ENCODE peak calls at places on chromosome 18, in four cellular contexts. One of them, this sample, is unnamed.
A peak's percentile ranks its signal among the peaks of the same experiment; 100 is the strongest.

GRCh38 chr18:22830511-22830910 is 102.6 kb upstream of the RBBP8 start:
- DNase-seq in stimulated activated CD8-positive, alpha-beta memory T cell treated with anti-CD3 and anti-CD28 coated beads, Interleukin-15, amount 100 ng/mL, for 1 hour: no peak
- DNase-seq in breast epithelium: no peak
- DNase-seq in WTC11: no peak
- DNase-seq in this sample: no peak

GRCh38 chr18:68489018-68489792 is 225.7 kb downstream of the TMX3 start:
- DNase-seq in breast epithelium: no peak
- DNase-seq in stimulated activated CD8-positive, alpha-beta memory T cell treated with anti-CD3 and anti-CD28 coated beads, Interleukin-15, amount 100 ng/mL, for 1 hour: no peak
- DNase-seq in WTC11: peak; percentile 24
- DNase-seq in this sample: peak; percentile 45

GRCh38 chr18:47730795-47731194 is 199.7 kb downstream of the SMAD2 start:
- DNase-seq in breast epithelium: peak; percentile 5
- DNase-seq in stimulated activated CD8-positive, alpha-beta memory T cell treated with anti-CD3 and anti-CD28 coated beads, Interleukin-15, amount 100 ng/mL, for 1 hour: no peak
- DNase-seq in WTC11: no peak
- DNase-seq in this sample: no peak

GRCh38 chr18:25974630-25975077 is 115.8 kb downstream of the SS18 start:
- DNase-seq in WTC11: no peak
- DNase-seq in breast epithelium: no peak
- DNase-seq in stimulated activated CD8-positive, alpha-beta memory T cell treated with anti-CD3 and anti-CD28 coated beads, Interleukin-15, amount 100 ng/mL, for 1 hour: no peak
- DNase-seq in this sample: no peak

GRCh38 chr18:7338846-7339245 is 108.0 kb downstream of the LRRC30 start:
- DNase-seq in stimulated activated CD8-positive, alpha-beta memory T cell treated with anti-CD3 and anti-CD28 coated beads, Interleukin-15, amount 100 ng/mL, for 1 hour: no peak
- DNase-seq in breast epithelium: no peak
- DNase-seq in WTC11: no peak
- DNase-seq in this sample: no peak

GRCh38 chr18:9743200-9744016 is 35.3 kb downstream of the RAB31 start:
- DNase-seq in stimulated activated CD8-positive, alpha-beta memory T cell treated with anti-CD3 and anti-CD28 coated beads, Interleukin-15, amount 100 ng/mL, for 1 hour: no peak
- DNase-seq in WTC11: no peak
- DNase-seq in breast epithelium: no peak
- DNase-seq in this sample: peak; percentile 42

GRCh38 chr18:41543815-41544214 is 411.2 kb upstream of the PIK3C3 start:
- DNase-seq in stimulated activated CD8-positive, alpha-beta memory T cell treated with anti-CD3 and anti-CD28 coated beads, Interleukin-15, amount 100 ng/mL, for 1 hour: no peak
- DNase-seq in WTC11: no peak
- DNase-seq in breast epithelium: no peak
- DNase-seq in this sample: no peak

GRCh38 chr18:79503406-79503805 is 107.7 kb downstream of the NFATC1 start:
- DNase-seq in WTC11: no peak
- DNase-seq in breast epithelium: peak; percentile 7
- DNase-seq in stimulated activated CD8-positive, alpha-beta memory T cell treated with anti-CD3 and anti-CD28 coated beads, Interleukin-15, amount 100 ng/mL, for 1 hour: no peak
- DNase-seq in this sample: no peak

GRCh38 chr18:48084041-48084757 is 153.7 kb upstream of the SMAD2 start:
- DNase-seq in stimulated activated CD8-positive, alpha-beta memory T cell treated with anti-CD3 and anti-CD28 coated beads, Interleukin-15, amount 100 ng/mL, for 1 hour: no peak
- DNase-seq in breast epithelium: no peak
- DNase-seq in WTC11: no peak
- DNase-seq in this sample: no peak

GRCh38 chr18:54529444-54529843 is 61.6 kb upstream of the DYNAP start:
- DNase-seq in stimulated activated CD8-positive, alpha-beta memory T cell treated with anti-CD3 and anti-CD28 coated beads, Interleukin-15, amount 100 ng/mL, for 1 hour: no peak
- DNase-seq in WTC11: no peak
- DNase-seq in breast epithelium: no peak
- DNase-seq in this sample: peak; percentile 87

GRCh38 chr18:21857871-21858270 is 117.3 kb downstream of the MIB1 start:
- DNase-seq in breast epithelium: no peak
- DNase-seq in stimulated activated CD8-positive, alpha-beta memory T cell treated with anti-CD3 and anti-CD28 coated beads, Interleukin-15, amount 100 ng/mL, for 1 hour: no peak
- DNase-seq in WTC11: no peak
- DNase-seq in this sample: no peak

GRCh38 chr18:77065221-77065981 is 67.2 kb downstream of the MBP start:
- DNase-seq in WTC11: no peak
- DNase-seq in stimulated activated CD8-positive, alpha-beta memory T cell treated with anti-CD3 and anti-CD28 coated beads, Interleukin-15, amount 100 ng/mL, for 1 hour: no peak
- DNase-seq in breast epithelium: no peak
- DNase-seq in this sample: no peak

GRCh38 chr18:32767400-32767799 is 5.4 kb downstream of the KLHL14 start:
- DNase-seq in breast epithelium: no peak
- DNase-seq in WTC11: no peak
- DNase-seq in stimulated activated CD8-positive, alpha-beta memory T cell treated with anti-CD3 and anti-CD28 coated beads, Interleukin-15, amount 100 ng/mL, for 1 hour: no peak
- DNase-seq in this sample: no peak

GRCh38 chr18:63951302-63951705 is 2.2 kb downstream of the HMSD start:
- DNase-seq in breast epithelium: no peak
- DNase-seq in WTC11: no peak
- DNase-seq in stimulated activated CD8-positive, alpha-beta memory T cell treated with anti-CD3 and anti-CD28 coated beads, Interleukin-15, amount 100 ng/mL, for 1 hour: no peak
- DNase-seq in this sample: no peak

GRCh38 chr18:42365550-42365949 is 410.5 kb downstream of the PIK3C3 start:
- DNase-seq in breast epithelium: no peak
- DNase-seq in WTC11: no peak
- DNase-seq in stimulated activated CD8-positive, alpha-beta memory T cell treated with anti-CD3 and anti-CD28 coated beads, Interleukin-15, amount 100 ng/mL, for 1 hour: no peak
- DNase-seq in this sample: no peak

GRCh38 chr18:13616041-13616440 is 110.3 kb downstream of the FAM210A start:
- DNase-seq in WTC11: no peak
- DNase-seq in stimulated activated CD8-positive, alpha-beta memory T cell treated with anti-CD3 and anti-CD28 coated beads, Interleukin-15, amount 100 ng/mL, for 1 hour: no peak
- DNase-seq in breast epithelium: no peak
- DNase-seq in this sample: no peak

This sample was measured in iPS DF 19.7.